ENCODE peak calls at places on chromosomes 7 and 10, in four cellular contexts. X is activated CD4-positive, CD25-positive, alpha-beta regulatory T cell; M is C1 segment of cervical spinal cord; L is dorsolateral prefrontal cortex. H is an unnamed sample.

GRCh38 chr10:3857318-3857717 is 72.3 kb upstream of the KLF6 start:
- DNase-seq in X (no peak), M (no peak), L (no peak), H (no peak)

GRCh38 chr10:17905491-17905890 is 46.2 kb upstream of the SLC39A12 start:
- DNase-seq in X (no peak), M (no peak), L (no peak), H (no peak)

GRCh38 chr10:70491614-70492013 is 13.0 kb downstream of the PALD1 start:
- DNase-seq in X (no peak), M (no peak), L (no peak), H (no peak)

GRCh38 chr10:58412502-58412961 is 27.3 kb downstream of the TFAM start:
- DNase-seq in X (no peak), M (no peak), L (no peak), H (no peak)

GRCh38 chr10:123642697-123643096 is 23.5 kb upstream of the GPR26 start:
- DNase-seq in X (no peak), M (no peak), L (no peak), H (no peak)

GRCh38 chr10:24898501-24898900 is 53.9 kb downstream of the PRTFDC1 start:
- DNase-seq in X (no peak), M (no peak), L (no peak), H (no peak)

GRCh38 chr10:50512743-50513416 is 110.9 kb downstream of the SGMS1 start:
- DNase-seq in X (no peak), M (no peak), L (no peak), H (no peak)

GRCh38 chr10:987635-987905 is 664 bp upstream of the GTPBP4 start:
- DNase-seq in X (no peak), M (no peak), L (no peak), H (no peak)

GRCh38 chr7:56033671-56034432 is 17.4 kb downstream of the PSPH start:
- DNase-seq in X (peak), M (peak), L (peak), H (no peak)

GRCh38 chr10:65234261-65234660 is 1691.6 kb upstream of the LRRTM3 start:
- DNase-seq in X (no peak), M (no peak), L (no peak), H (no peak)

GRCh38 chr10:112526130-112526529 is 79.1 kb downstream of the VTI1A start:
- DNase-seq in X (no peak), M (no peak), L (no peak), H (no peak)

GRCh38 chr10:90136731-90137316 is 435.4 kb downstream of the KIF20B start:
- DNase-seq in X (no peak), M (no peak), L (no peak), H (no peak)

GRCh38 chr7:117110480-117111315 is 157.4 kb downstream of the ST7 start:
- DNase-seq in X (peak), M (no peak), L (no peak), H (no peak)

GRCh38 chr7:66118603-66119002 is 4.0 kb downstream of the CRCP start:
- DNase-seq in X (no peak), M (no peak), L (no peak), H (no peak)